ENCODE peak calls at places on chromosomes 6 and 20, in eight cellular contexts. U is CD4-positive, alpha-beta memory T cell; S is NCI-H1417; W is SW 1271; N is RCC 7860; H is naive thymus-derived CD4-positive, alpha-beta T cell; V is Calu3; I is kidney epithelial cell. R is an unnamed sample.

GRCh38 chr20:9775176-9775575 is 63.7 kb downstream of the PAK5 start:
- DNase-seq in I (no peak), N (no peak), U (no peak), S (no peak), W (no peak), H (no peak), V (no peak), R (no peak)

GRCh38 chr6:155267411-155267810 is 3.6 kb downstream of the CLDN20 start:
- DNase-seq in W (no peak), I (no peak), H (no peak), N (no peak), S (no peak), V (no peak), U (no peak), R (no peak)

GRCh38 chr6:27866370-27867050 is 45.7 kb downstream of the OR2B2 start:
- DNase-seq in V (no peak), N (peak; percentile 80), S (peak; percentile 79), U (peak; percentile 76), W (peak; percentile 18), I (no peak), H (peak; percentile 72), R (peak; percentile 54)

GRCh38 chr6:49662231-49662876 is 25.7 kb upstream of the RHAG start:
- DNase-seq in I (no peak), U (no peak), W (no peak), N (no peak), V (no peak), H (no peak), S (no peak), R (no peak)

GRCh38 chr6:43698584-43699349 is 11.2 kb upstream of the MRPS18A start:
- DNase-seq in N (peak; percentile 28), V (peak; percentile 58), I (no peak), W (no peak), S (no peak), U (no peak), H (no peak), R (no peak)

GRCh38 chr6:105482956-105483355 is 80.1 kb upstream of the PREP start:
- DNase-seq in H (no peak), U (no peak), W (no peak), I (no peak), S (no peak), N (no peak), V (no peak), R (no peak)

GRCh38 chr20:46252352-46253091 is 55.8 kb downstream of the CDH22 start:
- DNase-seq in U (no peak), I (no peak), S (no peak), V (no peak), H (no peak), W (no peak), N (no peak), R (no peak)

GRCh38 chr20:40689943-40690835 is 1.2 kb upstream of the MAFB start:
- DNase-seq in I (peak; percentile 28), U (peak; percentile 40), H (peak; percentile 25), S (peak; percentile 90), V (peak; percentile 95), W (peak; percentile 41), N (peak; percentile 18), R (peak; percentile 89)

GRCh38 chr6:17884501-17885039 is 102.9 kb downstream of the KIF13A start:
- DNase-seq in V (no peak), I (no peak), N (no peak), U (no peak), S (no peak), H (no peak), W (no peak), R (no peak)

GRCh38 chr20:10171864-10172751 is 46.5 kb upstream of the SNAP25 start:
- DNase-seq in U (no peak), V (peak; percentile 72), N (no peak), S (peak; percentile 60), W (no peak), I (no peak), H (no peak), R (no peak)

GRCh38 chr6:160327981-160328380 is 20.2 kb upstream of the SLC22A3 start:
- DNase-seq in V (no peak), N (no peak), I (no peak), W (no peak), U (no peak), H (no peak), S (no peak), R (peak; percentile 5)

GRCh38 chr6:56363796-56364195 is 116.4 kb upstream of the COL21A1 start:
- DNase-seq in S (no peak), V (no peak), H (no peak), N (no peak), U (no peak), I (no peak), W (no peak), R (no peak)

GRCh38 chr20:48295445-48295903 is 510.2 kb upstream of the SULF2 start:
- DNase-seq in H (no peak), W (peak; percentile 69), V (peak; percentile 79), S (no peak), N (peak; percentile 98), I (peak; percentile 91), U (no peak), R (peak; percentile 38)

GRCh38 chr6:119497988-119498727 is 148.6 kb upstream of the MAN1A1 start:
- DNase-seq in H (no peak), U (no peak), S (no peak), V (no peak), W (no peak), I (no peak), N (no peak), R (no peak)

GRCh38 chr6:81750660-81751387 is 1.7 kb downstream of the TENT5A start:
- DNase-seq in W (no peak), I (no peak), V (no peak), H (no peak), S (no peak), N (no peak), U (no peak), R (no peak)

GRCh38 chr6:134936927-134937326 is 13.0 kb downstream of the ALDH8A1 start:
- DNase-seq in N (peak; percentile 79), V (no peak), S (no peak), U (no peak), I (no peak), H (no peak), W (no peak), R (no peak)

GRCh38 chr20:6744805-6745204 is 22.7 kb upstream of the BMP2 start:
- DNase-seq in U (no peak), W (no peak), S (no peak), V (no peak), I (no peak), N (no peak), H (no peak), R (no peak)

GRCh38 chr20:17796096-17796563 is 96.4 kb downstream of the BANF2 start:
- DNase-seq in V (no peak), H (no peak), N (no peak), I (no peak), W (no peak), S (no peak), U (no peak), R (no peak)

GRCh38 chr6:147205690-147206600 is 1.7 kb downstream of the STXBP5 start:
- DNase-seq in W (no peak), S (no peak), V (no peak), U (no peak), H (no peak), I (no peak), N (peak; percentile 19), R (peak; percentile 59)

GRCh38 chr6:87929843-87930288 is 117.8 kb upstream of the SPACA1 start:
- DNase-seq in H (peak; percentile 42), N (peak; percentile 65), W (no peak), V (peak; percentile 84), S (peak; percentile 76), I (no peak), U (peak; percentile 52), R (peak; percentile 88)